ENCODE peak calls at places on chromosomes 5 and 9, in seven cellular contexts. R is DMS153, B is NCI-H82, T is GM10248, L is Peyer's patch, W is aorta, I is body of pancreas. J is an unnamed sample.

GRCh38 chr5:54959673-54960418 is 25.5 kb downstream of the ESM1 start:
- DNase-seq in R (no peak), B (peak), T (no peak), L (no peak), W (no peak), I (no peak), J (peak)

GRCh38 chr5:151093476-151093889 is 12.6 kb upstream of the TNIP1 start:
- DNase-seq in R (no peak), B (no peak), T (no peak), L (no peak), W (no peak), I (no peak), J (no peak)

GRCh38 chr9:134932656-134933055 is 14.9 kb upstream of the FCN1 start:
- DNase-seq in R (no peak), B (no peak), T (no peak), L (no peak), W (peak), I (no peak), J (no peak)

GRCh38 chr5:137370511-137371071 is 128.5 kb downstream of the SPOCK1 start:
- DNase-seq in R (no peak), B (no peak), T (no peak), L (no peak), W (no peak), I (no peak), J (no peak)

GRCh38 chr5:67152400-67152799 is 44.2 kb downstream of the CD180 start:
- DNase-seq in R (no peak), B (no peak), T (no peak), L (no peak), W (no peak), I (no peak), J (no peak)

GRCh38 chr9:81314525-81314924 is 374.8 kb downstream of the TLE1 start:
- DNase-seq in R (no peak), B (no peak), T (no peak), L (no peak), W (no peak), I (no peak), J (peak)

GRCh38 chr9:123211081-123211480 is 57.3 kb downstream of the STRBP start:
- DNase-seq in R (no peak), B (no peak), T (no peak), L (no peak), W (no peak), I (no peak), J (no peak)

GRCh38 chr9:114694146-114694545 is 12.2 kb upstream of the TEX48 start:
- DNase-seq in R (no peak), B (no peak), T (no peak), L (no peak), W (no peak), I (no peak), J (no peak)

GRCh38 chr9:17116400-17116837 is 18.4 kb upstream of the CNTLN start:
- DNase-seq in R (peak), B (peak), T (no peak), L (no peak), W (no peak), I (no peak), J (no peak)

GRCh38 chr9:105206821-105207699 is 37.4 kb upstream of the SLC44A1 start:
- DNase-seq in R (peak), B (no peak), T (no peak), L (no peak), W (no peak), I (no peak), J (no peak)

GRCh38 chr9:10252174-10252573 is 360.6 kb downstream of the PTPRD start:
- DNase-seq in R (no peak), B (no peak), T (no peak), L (no peak), W (no peak), I (no peak), J (peak)

GRCh38 chr5:169860585-169860984 is 119.7 kb downstream of the INSYN2B start:
- DNase-seq in R (no peak), B (no peak), T (no peak), L (no peak), W (no peak), I (no peak), J (no peak)

GRCh38 chr5:122849746-122850145 is 4.3 kb downstream of the SNX24 start:
- DNase-seq in R (no peak), B (no peak), T (no peak), L (no peak), W (no peak), I (no peak), J (no peak)

GRCh38 chr5:111197523-111197922 is 26.7 kb upstream of the CAMK4 start:
- DNase-seq in R (no peak), B (peak), T (no peak), L (no peak), W (no peak), I (peak), J (no peak)

GRCh38 chr9:127175319-127175715 is 52.9 kb upstream of the ANGPTL2 start:
- DNase-seq in R (no peak), B (no peak), T (no peak), L (no peak), W (peak), I (no peak), J (peak)

J was measured in stomach.